ENCODE peak calls at places on chromosomes 3 and 15, in seven cellular contexts. One of them, this sample, is unnamed.

GRCh38 chr3:99637381-99638111 is 848 bp upstream of the COL8A1 start:
- DNase-seq in effector memory CD8-positive, alpha-beta T cell: no peak
- DNase-seq in KG1: no peak
- DNase-seq in stomach: no peak
- DNase-seq in GM12865: no peak
- DNase-seq in iPS-NIHi11: peak; percentile 11
- DNase-seq in ACHN: peak; percentile 62
- DNase-seq in this sample: peak; percentile 67

GRCh38 chr15:42194502-42194901 is 13.6 kb downstream of the VPS39 start:
- DNase-seq in effector memory CD8-positive, alpha-beta T cell: no peak
- DNase-seq in KG1: no peak
- DNase-seq in stomach: no peak
- DNase-seq in GM12865: no peak
- DNase-seq in iPS-NIHi11: no peak
- DNase-seq in ACHN: no peak
- DNase-seq in this sample: no peak

GRCh38 chr15:26891448-26891881 is 24.6 kb downstream of the GABRA5 start:
- DNase-seq in effector memory CD8-positive, alpha-beta T cell: no peak
- DNase-seq in KG1: peak; percentile 69
- DNase-seq in stomach: peak; percentile 60
- DNase-seq in GM12865: peak; percentile 51
- DNase-seq in iPS-NIHi11: peak; percentile 79
- DNase-seq in ACHN: peak; percentile 45
- DNase-seq in this sample: peak; percentile 68

GRCh38 chr3:168951368-168951767 is 712.1 kb downstream of the MECOM start:
- DNase-seq in effector memory CD8-positive, alpha-beta T cell: no peak
- DNase-seq in KG1: no peak
- DNase-seq in stomach: no peak
- DNase-seq in GM12865: no peak
- DNase-seq in iPS-NIHi11: no peak
- DNase-seq in ACHN: no peak
- DNase-seq in this sample: no peak

GRCh38 chr3:12866836-12867235 is 25.5 kb upstream of the RPL32 start:
- DNase-seq in effector memory CD8-positive, alpha-beta T cell: no peak
- DNase-seq in KG1: no peak
- DNase-seq in stomach: no peak
- DNase-seq in GM12865: no peak
- DNase-seq in iPS-NIHi11: no peak
- DNase-seq in ACHN: no peak
- DNase-seq in this sample: no peak

GRCh38 chr15:89835190-89835564 is 20.5 kb upstream of the ANPEP start:
- DNase-seq in effector memory CD8-positive, alpha-beta T cell: no peak
- DNase-seq in KG1: no peak
- DNase-seq in stomach: no peak
- DNase-seq in GM12865: no peak
- DNase-seq in iPS-NIHi11: no peak
- DNase-seq in ACHN: no peak
- DNase-seq in this sample: no peak

GRCh38 chr3:128237348-128238099 is 84.2 kb downstream of the EEFSEC start:
- DNase-seq in effector memory CD8-positive, alpha-beta T cell: no peak
- DNase-seq in KG1: no peak
- DNase-seq in stomach: no peak
- DNase-seq in GM12865: no peak
- DNase-seq in iPS-NIHi11: no peak
- DNase-seq in ACHN: no peak
- DNase-seq in this sample: no peak

GRCh38 chr3:101252307-101252706 is 68.1 kb downstream of the IMPG2 start:
- DNase-seq in effector memory CD8-positive, alpha-beta T cell: no peak
- DNase-seq in KG1: no peak
- DNase-seq in stomach: no peak
- DNase-seq in GM12865: no peak
- DNase-seq in iPS-NIHi11: no peak
- DNase-seq in ACHN: no peak
- DNase-seq in this sample: no peak

GRCh38 chr3:143429628-143430514 is 310.3 kb downstream of the CHST2 start:
- DNase-seq in effector memory CD8-positive, alpha-beta T cell: no peak
- DNase-seq in KG1: no peak
- DNase-seq in stomach: no peak
- DNase-seq in GM12865: peak; percentile 24
- DNase-seq in iPS-NIHi11: no peak
- DNase-seq in ACHN: no peak
- DNase-seq in this sample: no peak

GRCh38 chr3:66133050-66133757 is 87.6 kb upstream of the SLC25A26 start:
- DNase-seq in effector memory CD8-positive, alpha-beta T cell: no peak
- DNase-seq in KG1: no peak
- DNase-seq in stomach: no peak
- DNase-seq in GM12865: no peak
- DNase-seq in iPS-NIHi11: no peak
- DNase-seq in ACHN: peak; percentile 50
- DNase-seq in this sample: no peak

GRCh38 chr15:22227411-22227810 is 147.1 kb downstream of the OR4M2 start:
- DNase-seq in effector memory CD8-positive, alpha-beta T cell: no peak
- DNase-seq in KG1: no peak
- DNase-seq in stomach: no peak
- DNase-seq in GM12865: no peak
- DNase-seq in iPS-NIHi11: no peak
- DNase-seq in ACHN: no peak
- DNase-seq in this sample: no peak

GRCh38 chr3:58198362-58198761 is 12.4 kb downstream of the DNASE1L3 start:
- DNase-seq in effector memory CD8-positive, alpha-beta T cell: no peak
- DNase-seq in KG1: no peak
- DNase-seq in stomach: no peak
- DNase-seq in GM12865: no peak
- DNase-seq in iPS-NIHi11: no peak
- DNase-seq in ACHN: no peak
- DNase-seq in this sample: no peak

GRCh38 chr3:155352900-155353490 is 59.5 kb upstream of the STRIT1 start:
- DNase-seq in effector memory CD8-positive, alpha-beta T cell: no peak
- DNase-seq in KG1: peak; percentile 49
- DNase-seq in stomach: no peak
- DNase-seq in GM12865: peak; percentile 43
- DNase-seq in iPS-NIHi11: peak; percentile 41
- DNase-seq in ACHN: peak; percentile 57
- DNase-seq in this sample: peak; percentile 70

GRCh38 chr15:74869726-74870407 is 3.3 kb downstream of the SCAMP2 start:
- DNase-seq in effector memory CD8-positive, alpha-beta T cell: no peak
- DNase-seq in KG1: peak; percentile 85
- DNase-seq in stomach: peak; percentile 62
- DNase-seq in GM12865: peak; percentile 96
- DNase-seq in iPS-NIHi11: no peak
- DNase-seq in ACHN: no peak
- DNase-seq in this sample: peak; percentile 87

GRCh38 chr3:159032311-159032710 is 230.5 kb downstream of the MFSD1 start:
- DNase-seq in effector memory CD8-positive, alpha-beta T cell: no peak
- DNase-seq in KG1: no peak
- DNase-seq in stomach: no peak
- DNase-seq in GM12865: no peak
- DNase-seq in iPS-NIHi11: no peak
- DNase-seq in ACHN: no peak
- DNase-seq in this sample: no peak

GRCh38 chr15:60095711-60096110 is 91.6 kb downstream of the FOXB1 start:
- DNase-seq in effector memory CD8-positive, alpha-beta T cell: no peak
- DNase-seq in KG1: no peak
- DNase-seq in stomach: no peak
- DNase-seq in GM12865: no peak
- DNase-seq in iPS-NIHi11: no peak
- DNase-seq in ACHN: no peak
- DNase-seq in this sample: no peak

GRCh38 chr3:58640700-58641372 is 25.7 kb downstream of the FAM3D start:
- DNase-seq in effector memory CD8-positive, alpha-beta T cell: peak; percentile 25
- DNase-seq in KG1: no peak
- DNase-seq in stomach: peak; percentile 83
- DNase-seq in GM12865: peak; percentile 66
- DNase-seq in iPS-NIHi11: peak; percentile 92
- DNase-seq in ACHN: peak; percentile 74
- DNase-seq in this sample: peak; percentile 61

GRCh38 chr15:29821416-29822099 is 710 bp downstream of the TJP1 start:
- DNase-seq in effector memory CD8-positive, alpha-beta T cell: no peak
- DNase-seq in KG1: peak; percentile 3
- DNase-seq in stomach: peak; percentile 84
- DNase-seq in GM12865: peak; percentile 40
- DNase-seq in iPS-NIHi11: peak; percentile 63
- DNase-seq in ACHN: peak; percentile 78
- DNase-seq in this sample: peak; percentile 68

GRCh38 chr15:74499366-74499765 is 38.4 kb upstream of the UBL7 start:
- DNase-seq in effector memory CD8-positive, alpha-beta T cell: no peak
- DNase-seq in KG1: no peak
- DNase-seq in stomach: no peak
- DNase-seq in GM12865: no peak
- DNase-seq in iPS-NIHi11: no peak
- DNase-seq in ACHN: no peak
- DNase-seq in this sample: no peak

GRCh38 chr3:182637350-182638197 is 155.7 kb upstream of the ATP11B start:
- DNase-seq in effector memory CD8-positive, alpha-beta T cell: no peak
- DNase-seq in KG1: no peak
- DNase-seq in stomach: no peak
- DNase-seq in GM12865: no peak
- DNase-seq in iPS-NIHi11: no peak
- DNase-seq in ACHN: no peak
- DNase-seq in this sample: no peak

GRCh38 chr3:108527827-108528226 is 17.4 kb upstream of the MYH15 start:
- DNase-seq in effector memory CD8-positive, alpha-beta T cell: no peak
- DNase-seq in KG1: no peak
- DNase-seq in stomach: no peak
- DNase-seq in GM12865: no peak
- DNase-seq in iPS-NIHi11: no peak
- DNase-seq in ACHN: no peak
- DNase-seq in this sample: no peak